ENCODE peak calls at places on chromosomes 6 and 20, in six cellular contexts. W is astrocyte, L is IMR-90, J is NCI-H1694 treated with DMSO at 0.1 percent for 48 hours, O is left cardiac atrium, Z is endothelial cell. F is an unnamed sample.

GRCh38 chr20:56628015-56628872 is 862 bp upstream of the TFAP2C start:
- DNase-seq in O (no peak), Z (peak), J (no peak), W (no peak), L (no peak), F (no peak)

GRCh38 chr6:73732845-73733675 is 37.1 kb downstream of the CD109 start:
- DNase-seq in O (peak), L (peak), Z (peak), W (peak), J (peak), F (peak)

GRCh38 chr6:168418151-168418551 is 22.8 kb upstream of the SMOC2 start:
- DNase-seq in Z (no peak), O (no peak), J (no peak), W (no peak), L (no peak), F (no peak)

GRCh38 chr6:144106206-144106605 is 10.8 kb upstream of the SF3B5 start:
- DNase-seq in Z (no peak), J (no peak), W (no peak), O (no peak), L (no peak), F (no peak)

GRCh38 chr6:37146735-37147157 is 23.2 kb upstream of the PIM1 start:
- DNase-seq in Z (no peak), L (no peak), W (no peak), O (no peak), J (no peak), F (no peak)

GRCh38 chr6:159103396-159104162 is 58.8 kb upstream of the TAGAP start:
- DNase-seq in J (no peak), O (no peak), Z (no peak), W (no peak), L (no peak), F (no peak)

GRCh38 chr6:84432616-84433015 is 205.2 kb upstream of the CEP162 start:
- DNase-seq in J (no peak), W (no peak), O (no peak), L (no peak), Z (no peak), F (no peak)

GRCh38 chr6:42963855-42964605 is 3.5 kb downstream of the GNMT start:
- DNase-seq in O (no peak), J (peak), Z (peak), W (no peak), L (peak), F (no peak)

GRCh38 chr6:53059648-53060589 is 5.3 kb upstream of the FBXO9 start:
- DNase-seq in Z (no peak), L (no peak), W (no peak), O (no peak), J (no peak), F (no peak)

GRCh38 chr6:133953634-133954415 is 801 bp downstream of the TBPL1 start:
- DNase-seq in Z (no peak), L (no peak), O (no peak), J (no peak), W (no peak), F (no peak)

GRCh38 chr6:161663682-161664081 is 389.8 kb upstream of the AGPAT4 start:
- DNase-seq in Z (no peak), L (no peak), O (no peak), W (no peak), J (no peak), F (no peak)

GRCh38 chr6:35518566-35519312 is 6.0 kb upstream of the TULP1 start:
- DNase-seq in O (no peak), J (no peak), W (no peak), Z (no peak), L (no peak), F (no peak)

GRCh38 chr6:170243791-170244291 is 47.0 kb downstream of the DLL1 start:
- DNase-seq in L (no peak), Z (no peak), W (no peak), J (peak), O (peak), F (peak)

GRCh38 chr6:27684264-27685211 is 211.6 kb upstream of the ZNF184 start:
- DNase-seq in J (peak), Z (peak), L (peak), W (peak), O (no peak), F (no peak)

GRCh38 chr6:145110109-145110508 is 625.2 kb downstream of the EPM2A start:
- DNase-seq in J (no peak), O (no peak), L (no peak), W (no peak), Z (no peak), F (no peak)

GRCh38 chr6:157104803-157105202 is 218.5 kb downstream of the TMEM242 start:
- DNase-seq in Z (no peak), J (no peak), W (no peak), L (no peak), O (no peak), F (no peak)

GRCh38 chr6:131840936-131841583 is 33.2 kb downstream of the ENPP1 start:
- DNase-seq in L (no peak), W (no peak), J (no peak), Z (no peak), O (no peak), F (no peak)

GRCh38 chr20:13449868-13450441 is 188.8 kb downstream of the TASP1 start:
- DNase-seq in W (no peak), L (peak), Z (no peak), O (no peak), J (no peak), F (no peak)

GRCh38 chr6:137341721-137342195 is 122.6 kb upstream of the IFNGR1 start:
- DNase-seq in W (no peak), Z (no peak), J (peak), O (peak), L (no peak), F (peak)

GRCh38 chr20:17495826-17496225 is 35.4 kb downstream of the BFSP1 start:
- DNase-seq in L (no peak), J (no peak), O (no peak), W (no peak), Z (no peak), F (no peak)

GRCh38 chr6:109351231-109352132 is 30.8 kb downstream of the CD164 start:
- DNase-seq in L (no peak), O (no peak), W (no peak), Z (no peak), J (no peak), F (no peak)

GRCh38 chr6:44217332-44218143 is 812 bp downstream of the MYMX start:
- DNase-seq in Z (no peak), W (peak), J (no peak), O (peak), L (peak), F (peak)

F was measured in left ventricle myocardium inferior.